ENCODE peak calls at places on chromosomes 3 and 15, in five cellular contexts. S is NCI-H1105 treated with DMSO at 0.1 percent for 48 hours, D is naive B cell, Z is hepatic stellate cell, F is dorsolateral prefrontal cortex. T is an unnamed sample.

GRCh38 chr3:99678023-99678422 is 39.6 kb downstream of the COL8A1 start:
- DNase-seq in S (no peak), D (no peak), Z (no peak), F (no peak), T (peak)

GRCh38 chr3:121748638-121749275 is 784 bp downstream of the GOLGB1 start:
- DNase-seq in S (no peak), D (no peak), Z (peak), F (no peak), T (peak)

GRCh38 chr3:10855083-10855870 is 39.2 kb downstream of the SLC6A11 start:
- DNase-seq in S (no peak), D (no peak), Z (no peak), F (no peak), T (no peak)

GRCh38 chr3:38545396-38545949 is 49.3 kb downstream of the EXOG start:
- DNase-seq in S (no peak), D (no peak), Z (no peak), F (no peak), T (no peak)

GRCh38 chr15:99708563-99708962 is 24.7 kb downstream of the LYSMD4 start:
- DNase-seq in S (no peak), D (no peak), Z (peak), F (no peak), T (peak)

GRCh38 chr3:128495435-128495970 is 2.5 kb upstream of the GATA2 start:
- DNase-seq in S (no peak), D (no peak), Z (no peak), F (no peak), T (no peak)

GRCh38 chr15:53536479-53537120 is 222.9 kb downstream of the WDR72 start:
- DNase-seq in S (no peak), D (no peak), Z (no peak), F (no peak), T (peak)

GRCh38 chr3:172104471-172105072 is 65.2 kb downstream of the FNDC3B start:
- DNase-seq in S (peak), D (no peak), Z (no peak), F (no peak), T (peak)

GRCh38 chr3:101518421-101518871 is 5.4 kb upstream of the SENP7 start:
- DNase-seq in S (no peak), D (no peak), Z (no peak), F (no peak), T (no peak)

GRCh38 chr3:155356594-155357370 is 63.3 kb upstream of the STRIT1 start:
- DNase-seq in S (no peak), D (no peak), Z (no peak), F (no peak), T (no peak)

GRCh38 chr3:40073310-40074007 is 236.0 kb upstream of the EIF1B start:
- DNase-seq in S (no peak), D (no peak), Z (no peak), F (no peak), T (no peak)

GRCh38 chr15:43523646-43524045 is 6.2 kb downstream of the MAP1A start:
- DNase-seq in S (no peak), D (no peak), Z (no peak), F (no peak), T (no peak)

GRCh38 chr15:85021409-85021808 is 39.8 kb downstream of the PDE8A start:
- DNase-seq in S (no peak), D (no peak), Z (no peak), F (no peak), T (no peak)

GRCh38 chr3:112111785-112112402 is 21.2 kb downstream of the GCSAM start:
- DNase-seq in S (peak), D (peak), Z (peak), F (peak), T (peak)

GRCh38 chr15:77031376-77032050 is 36.6 kb downstream of the PSTPIP1 start:
- DNase-seq in S (no peak), D (peak), Z (peak), F (peak), T (no peak)

GRCh38 chr3:72054976-72055375 is 270.0 kb upstream of the PROK2 start:
- DNase-seq in S (no peak), D (no peak), Z (no peak), F (no peak), T (no peak)

GRCh38 chr3:125051715-125052581 is 3.8 kb downstream of the HEG1 start:
- DNase-seq in S (no peak), D (peak), Z (peak), F (no peak), T (no peak)

GRCh38 chr3:9260305-9260704 is 10.9 kb upstream of the SRGAP3 start:
- DNase-seq in S (no peak), D (no peak), Z (no peak), F (no peak), T (no peak)

GRCh38 chr3:63508305-63508704 is 144.2 kb upstream of the SNTN start:
- DNase-seq in S (no peak), D (no peak), Z (no peak), F (no peak), T (no peak)

GRCh38 chr3:127052121-127052561 is 69.2 kb downstream of the PLXNA1 start:
- DNase-seq in S (no peak), D (no peak), Z (no peak), F (no peak), T (no peak)

GRCh38 chr15:64854041-64854440 is 12.3 kb downstream of the PLEKHO2 start:
- DNase-seq in S (no peak), D (no peak), Z (no peak), F (no peak), T (no peak)

T was measured in COLO829.